ENCODE peak calls at places on chromosomes 1 and 21, in ten cellular contexts. U is left lung, C is upper lobe of left lung, P is thoracic aorta, G is fibroblast of lung, I is heart right ventricle, R is AG04450, D is colonic mucosa, M is WERI-Rb-1, T is cardiac muscle cell. F is an unnamed sample. For H3K9me3, the result is how much of the 10 kb centered on the place peaks cover.

GRCh38 chr1:68210027-68210426 is 22.3 kb downstream of the WLS start:
- DNase-seq in U (no peak), C (no peak), P (no peak), G (no peak), I (no peak), R (no peak), D (no peak), M (no peak), T (peak), F (no peak)

GRCh38 chr1:193427524-193427923 is 241.1 kb upstream of the B3GALT2 start:
- DNase-seq in U (no peak), C (no peak), P (no peak), G (no peak), I (no peak), R (no peak), D (no peak), M (no peak), T (no peak), F (no peak)

GRCh38 chr1:164608651-164609057 is 49.7 kb downstream of the PBX1 start:
- DNase-seq in U (no peak), C (no peak), P (no peak), G (peak), I (no peak), R (no peak), D (no peak), M (no peak), T (peak), F (no peak)

GRCh38 chr1:150149490-150150453 is at the start of gene PLEKHO1:
- DNase-seq in U (peak), C (peak), P (peak), G (peak), I (peak), R (no peak), D (peak), M (peak), T (peak), F (peak)

GRCh38 chr1:26923711-26924110 is 2.2 kb downstream of the NUDC start:
- DNase-seq in U (no peak), C (no peak), P (no peak), G (peak), I (no peak), R (no peak), D (no peak), M (no peak), T (peak), F (no peak)

GRCh38 chr1:177423083-177423482 is 252.3 kb downstream of the BRINP2 start:
- DNase-seq in U (peak), C (no peak), P (no peak), G (no peak), I (no peak), R (no peak), D (peak), M (no peak), T (no peak), F (no peak)

GRCh38 chr1:160251687-160252526 is 10.4 kb downstream of the DCAF8 start:
- DNase-seq in U (peak), C (peak), P (peak), G (peak), I (peak), R (peak), D (peak), M (peak), T (peak), F (peak)

GRCh38 chr1:247184254-247184653 is 12.4 kb upstream of the ZNF124 start:
- DNase-seq in U (no peak), C (no peak), P (no peak), G (no peak), I (no peak), R (no peak), D (no peak), M (no peak), T (no peak), F (no peak)

GRCh38 chr1:201311356-201312011 is 28.2 kb downstream of the PKP1 start:
- DNase-seq in U (no peak), C (no peak), P (no peak), G (no peak), I (no peak), R (no peak), D (no peak), M (no peak), T (no peak), F (no peak)

GRCh38 chr1:6002714-6003501 is 10.7 kb upstream of the NPHP4 start:
- DNase-seq in U (peak), C (peak), P (no peak), G (no peak), I (peak), R (no peak), D (no peak), M (peak), T (no peak), F (no peak)

GRCh38 chr1:54800899-54801759 is at the start of gene TTC22:
- DNase-seq in U (peak), C (peak), P (no peak), G (no peak), I (no peak), R (no peak), D (peak), M (no peak), T (no peak), F (peak)

GRCh38 chr1:23384312-23385058 is 14.8 kb upstream of the ZNF436 start:
- DNase-seq in U (no peak), C (no peak), P (no peak), G (peak), I (no peak), R (no peak), D (no peak), M (no peak), T (peak), F (no peak)

GRCh38 chr1:20212685-20213331 is 26.5 kb upstream of the PLA2G2C start:
- DNase-seq in U (peak), C (peak), P (no peak), G (peak), I (peak), R (peak), D (peak), M (peak), T (peak), F (peak)

GRCh38 chr1:119771016-119771415 is 2.3 kb upstream of the HMGCS2 start:
- DNase-seq in U (no peak), C (no peak), P (no peak), G (no peak), I (no peak), R (no peak), D (peak), M (peak), T (peak), F (no peak)

GRCh38 chr1:157580828-157581210 is 17.1 kb downstream of the FCRL4 start:
- DNase-seq in U (no peak), C (no peak), P (no peak), G (no peak), I (no peak), R (no peak), D (no peak), M (peak), T (no peak), F (no peak)

GRCh38 chr1:30618335-30618747 is 105.0 kb downstream of the MATN1 start:
- DNase-seq in U (no peak), C (no peak), P (no peak), G (peak), I (no peak), R (no peak), D (no peak), M (no peak), T (no peak), F (no peak)

GRCh38 chr1:109513110-109513702 is 3.7 kb upstream of the AMIGO1 start:
- DNase-seq in U (no peak), C (no peak), P (no peak), G (no peak), I (no peak), R (no peak), D (no peak), M (no peak), T (no peak), F (no peak)

GRCh38 chr1:30106125-30106524 is 617.3 kb downstream of the MATN1 start:
- DNase-seq in U (no peak), C (peak), P (no peak), G (peak), I (no peak), R (no peak), D (no peak), M (peak), T (peak), F (no peak)

GRCh38 chr1:228837817-228838716 is 102.8 kb downstream of the RHOU start:
- DNase-seq in U (peak), C (peak), P (no peak), G (peak), I (peak), R (peak), D (peak), M (no peak), T (peak), F (no peak)

GRCh38 chr1:9100471-9101043 is 28.3 kb downstream of the GPR157 start:
- DNase-seq in U (no peak), C (no peak), P (no peak), G (peak), I (no peak), R (no peak), D (no peak), M (no peak), T (peak), F (no peak)

GRCh38 chr1:221796700-221797099 is 54.8 kb upstream of the DUSP10 start:
- DNase-seq in U (no peak), C (no peak), P (no peak), G (no peak), I (no peak), R (no peak), D (no peak), M (no peak), T (no peak), F (no peak)

GRCh38 chr21:44434936-44435635 is 20.2 kb upstream of the LRRC3 start:
- DNase-seq in U (peak), C (peak), P (no peak), G (no peak), I (no peak), R (no peak), D (no peak), M (no peak), T (no peak), F (no peak)

GRCh38 chr1:5430136-5430535 is 562.1 kb downstream of the NPHP4 start:
- DNase-seq in U (no peak), C (no peak), P (no peak), G (no peak), I (no peak), R (no peak), D (no peak), M (no peak), T (no peak), F (no peak)

GRCh38 chr1:216410026-216410425 is 13.2 kb downstream of the USH2A start:
- DNase-seq in U (no peak), C (no peak), P (no peak), G (no peak), I (no peak), R (no peak), D (no peak), M (no peak), T (no peak), F (no peak)

GRCh38 chr21:42748620-42749176 is 95.3 kb downstream of the PDE9A start:
- DNase-seq in U (no peak), C (no peak), P (no peak), G (no peak), I (no peak), R (no peak), D (no peak), M (no peak), T (no peak), F (no peak)

GRCh38 chr1:97630968-97631367 is 289.9 kb downstream of the DPYD start:
- DNase-seq in U (no peak), C (no peak), P (no peak), G (peak), I (peak), R (no peak), D (no peak), M (no peak), T (peak), F (no peak)

GRCh38 chr1:218347316-218347712 is 2.2 kb downstream of the TGFB2 start:
- DNase-seq in U (no peak), C (no peak), P (no peak), G (peak), I (no peak), R (no peak), D (no peak), M (no peak), T (peak), F (no peak)

GRCh38 chr1:51760872-51761271 is 117.7 kb downstream of the NRDC start:
- DNase-seq in U (no peak), C (no peak), P (no peak), G (peak), I (no peak), R (no peak), D (no peak), M (no peak), T (no peak), F (no peak)

GRCh38 chr1:51756290-51756689 is 122.2 kb downstream of the NRDC start:
- DNase-seq in U (no peak), C (no peak), P (no peak), G (no peak), I (no peak), R (no peak), D (no peak), M (no peak), T (no peak), F (no peak)

GRCh38 chr1:51754666-51755065 is 123.9 kb downstream of the NRDC start:
- DNase-seq in U (no peak), C (no peak), P (no peak), G (no peak), I (no peak), R (no peak), D (no peak), M (no peak), T (no peak), F (no peak)

GRCh38 chr1:51755437-51755836 is 123.1 kb downstream of the NRDC start:
- DNase-seq in U (no peak), C (no peak), P (no peak), G (no peak), I (no peak), R (no peak), D (no peak), M (no peak), T (no peak), F (no peak)

DNA sequence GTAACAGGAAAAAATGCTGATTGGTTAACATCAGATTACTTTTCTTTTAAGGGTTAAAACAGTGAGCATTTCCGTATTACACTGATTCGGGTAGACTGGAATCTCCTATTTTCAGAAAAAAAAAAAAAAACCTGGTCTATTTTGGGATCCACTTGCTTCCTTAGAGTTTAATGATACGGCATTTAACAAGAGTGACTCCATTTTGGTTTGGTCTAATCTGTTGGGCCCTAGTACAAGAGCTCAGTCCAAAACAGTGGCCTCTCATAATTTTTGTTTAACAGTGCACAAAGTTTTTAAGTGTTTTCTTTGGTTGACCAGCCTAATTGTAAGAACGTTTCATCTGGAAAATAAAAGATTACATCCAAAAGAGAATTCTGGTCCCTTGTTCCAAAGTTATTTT is 120.2 kb downstream of the NRDC start:
- DNase-seq in U (no peak), C (no peak), P (no peak), G (no peak), I (no peak), R (no peak), D (no peak), M (no peak), T (no peak), F (no peak)
- H3K9me3 ChIP-seq in U (under half), C (under half), P (under half), G (under half), I (under half), R (under half), D (under half), M (under half), T (under half), F (under half)

DNA sequence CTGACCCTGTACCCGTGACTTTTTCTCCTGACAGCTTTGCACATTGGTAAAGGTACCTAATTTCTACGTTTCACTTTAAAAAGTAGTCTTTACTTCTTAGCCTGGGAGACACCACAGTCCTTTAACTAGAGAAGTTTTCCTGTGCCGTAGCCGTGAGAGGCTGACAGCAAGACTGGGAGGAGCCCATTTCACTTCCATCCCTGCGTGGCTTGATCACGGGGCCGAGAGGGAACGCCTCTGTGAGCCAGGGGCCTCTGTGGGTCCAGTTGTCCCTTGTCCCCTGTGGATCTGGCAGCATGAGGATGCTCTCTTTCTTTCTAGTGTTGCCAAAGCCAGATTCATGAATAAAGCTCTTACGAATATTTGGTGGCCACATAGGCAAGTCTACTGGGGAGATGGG is 21.6 kb downstream of the PCP4 start:
- DNase-seq in U (no peak), C (no peak), P (no peak), G (no peak), I (no peak), R (no peak), D (no peak), M (no peak), T (no peak), F (no peak)
- H3K9me3 ChIP-seq in U (under half), C (under half), P (under half), G (under half), I (under half), R (under half), D (under half), M (under half), T (under half), F (under half)

DNA sequence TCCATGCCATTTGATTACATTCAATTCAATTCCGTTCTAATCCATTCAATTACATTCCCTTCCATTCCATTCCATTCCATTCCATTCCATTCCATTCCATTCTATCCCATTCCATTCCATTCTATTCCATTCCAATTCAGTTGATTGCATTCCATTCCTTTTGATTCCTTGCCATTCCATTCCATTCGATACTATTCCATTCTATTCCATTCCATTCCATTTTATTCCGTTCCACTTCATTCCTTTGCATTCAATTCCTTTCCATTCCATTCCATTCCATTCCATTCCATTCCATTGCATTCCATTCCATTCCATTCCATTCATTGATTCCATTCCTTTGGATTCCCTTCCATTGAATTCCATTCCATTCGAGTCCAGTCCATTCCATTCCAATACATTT is 2574.0 kb upstream of the TPTE start:
- DNase-seq in U (no peak), C (no peak), P (no peak), G (no peak), I (no peak), R (no peak), D (no peak), M (no peak), T (no peak), F (no peak)
- H3K9me3 ChIP-seq in U (under half), C (half or more), P (half or more), G (under half), I (under half), R (half or more), D (under half), M (half or more), T (half or more), F (half or more)

GRCh38 chr1:2890221-2890850 is 88.8 kb upstream of the TTC34 start:
- DNase-seq in U (no peak), C (no peak), P (no peak), G (no peak), I (no peak), R (no peak), D (no peak), M (peak), T (no peak), F (no peak)
- H3K9me3 ChIP-seq in U (under half), C (under half), P (under half), G (under half), I (under half), R (half or more), D (under half), M (under half), T (under half), F (under half)

GRCh38 chr21:28083350-28083749 is 909.3 kb downstream of the LTN1 start:
- DNase-seq in U (no peak), C (no peak), P (no peak), G (no peak), I (no peak), R (no peak), D (no peak), M (no peak), T (no peak), F (no peak)

GRCh38 chr21:28090546-28090945 is 902.1 kb downstream of the LTN1 start:
- DNase-seq in U (no peak), C (no peak), P (no peak), G (no peak), I (no peak), R (no peak), D (no peak), M (no peak), T (no peak), F (no peak)

GRCh38 chr21:28089599-28090421 is 902.9 kb downstream of the LTN1 start:
- DNase-seq in U (no peak), C (no peak), P (no peak), G (no peak), I (no peak), R (no peak), D (no peak), M (no peak), T (no peak), F (no peak)

GRCh38 chr21:28084951-28085350 is 907.7 kb downstream of the LTN1 start:
- DNase-seq in U (no peak), C (no peak), P (no peak), G (no peak), I (no peak), R (no peak), D (no peak), M (no peak), T (no peak), F (no peak)

DNA sequence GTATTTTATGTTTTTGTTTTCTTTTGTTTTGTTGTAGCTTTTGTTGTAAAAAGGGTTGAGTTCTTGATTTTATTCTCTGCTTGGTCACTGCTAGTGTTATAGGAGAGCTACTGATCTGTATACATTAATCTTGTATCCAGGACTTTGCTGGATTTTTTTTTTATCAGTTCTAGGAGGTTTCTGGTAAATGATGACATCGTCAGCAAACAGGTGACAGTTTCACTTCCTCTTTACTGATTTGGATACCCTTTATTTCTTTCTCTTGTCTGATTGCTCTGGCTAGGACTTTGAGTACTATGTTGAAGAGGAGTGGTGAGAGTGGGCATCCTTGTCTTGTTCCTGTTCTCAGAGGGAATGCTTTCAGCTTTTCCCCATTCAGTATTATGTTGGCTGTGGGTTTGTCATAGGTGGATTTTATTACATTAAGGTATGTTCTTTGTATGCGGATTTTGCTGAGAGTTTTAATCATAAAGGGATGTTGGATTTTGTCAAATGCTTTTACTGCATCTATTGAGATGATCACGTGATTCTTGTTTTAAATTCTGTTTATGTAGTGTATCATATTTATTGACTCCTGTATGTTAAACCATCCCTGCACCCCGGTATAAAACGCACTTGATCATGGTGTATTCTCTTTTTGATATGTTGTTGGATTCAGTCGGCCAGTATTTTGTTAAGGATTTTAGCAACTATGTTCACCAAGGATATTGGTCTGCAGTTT is 905.7 kb downstream of the LTN1 start:
- DNase-seq in U (no peak), C (no peak), P (no peak), G (no peak), I (no peak), R (no peak), D (no peak), M (no peak), T (no peak), F (no peak)
- H3K9me3 ChIP-seq in U (under half), C (under half), P (under half), G (under half), I (under half), R (under half), D (under half), M (under half), T (under half), F (under half)

DNA sequence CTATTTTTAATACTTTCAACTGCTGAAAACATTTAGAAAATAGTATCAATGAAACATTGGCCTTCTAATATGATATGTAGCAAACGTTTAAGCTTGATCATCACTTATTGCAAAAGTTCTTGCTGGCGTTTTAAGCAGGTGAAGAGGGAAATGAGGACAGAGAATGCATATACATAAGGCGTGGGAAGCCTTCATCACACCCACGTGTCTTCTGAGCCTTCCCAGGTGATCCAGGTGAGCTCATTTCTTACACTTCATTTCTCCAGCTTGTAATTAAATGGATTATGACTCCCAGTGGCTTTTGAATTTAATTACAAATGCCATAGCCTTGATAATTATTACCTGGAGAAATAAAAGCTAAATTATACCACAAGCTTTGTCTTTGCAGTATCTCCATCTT is 1973.8 kb downstream of the MRPL39 start:
- DNase-seq in U (no peak), C (no peak), P (no peak), G (no peak), I (no peak), R (no peak), D (no peak), M (no peak), T (no peak), F (no peak)
- H3K9me3 ChIP-seq in U (under half), C (under half), P (under half), G (under half), I (under half), R (under half), D (under half), M (under half), T (under half), F (under half)

GRCh38 chr1:44885406-44885805 is 42.4 kb upstream of the PTCH2 start:
- DNase-seq in U (no peak), C (no peak), P (no peak), G (no peak), I (no peak), R (no peak), D (no peak), M (no peak), T (no peak), F (no peak)
- H3K9me3 ChIP-seq in U (under half), C (under half), P (under half), G (under half), I (under half), R (under half), D (under half), M (under half), T (under half), F (under half)

F was measured in T-helper 17 cell.